ENCODE peak calls at places on chromosomes 3 and 15, in nine cellular contexts. Z is body of pancreas, L is breast epithelium, R is IMR-90, P is uterus, B is K562, D is A549, H is adrenal gland, C is heart left ventricle. O is an unnamed sample.

GRCh38 chr15:69462030-69462492 is 9.4 kb downstream of the RPLP1 start:
- DNase-seq in Z (peak), L (no peak), R (no peak), P (peak), B (no peak), D (no peak), H (peak), C (peak), O (no peak)

GRCh38 chr3:114411811-114412803 is 118.3 kb downstream of the TIGIT start:
- DNase-seq in Z (no peak), L (no peak), R (peak), P (no peak), B (no peak), D (peak), H (peak), C (no peak), O (peak)

GRCh38 chr15:56491110-56491722 is 26.3 kb upstream of the MNS1 start:
- DNase-seq in Z (peak), L (no peak), R (peak), P (peak), B (peak), D (peak), H (peak), C (peak), O (peak)

GRCh38 chr15:78093242-78094020 is 1.1 kb downstream of the SH2D7 start:
- DNase-seq in Z (peak), L (no peak), R (peak), P (peak), B (no peak), D (no peak), H (no peak), C (no peak), O (no peak)

GRCh38 chr15:25712961-25713355 is 150.2 kb downstream of the ATP10A start:
- DNase-seq in Z (no peak), L (no peak), R (no peak), P (no peak), B (no peak), D (no peak), H (no peak), C (no peak), O (no peak)

GRCh38 chr15:72140088-72140487 is 21.9 kb downstream of the SENP8 start:
- DNase-seq in Z (no peak), L (no peak), R (no peak), P (no peak), B (no peak), D (no peak), H (no peak), C (no peak), O (no peak)

GRCh38 chr15:100686725-100687488 is 84.5 kb downstream of the ASB7 start:
- DNase-seq in Z (no peak), L (no peak), R (peak), P (no peak), B (no peak), D (no peak), H (no peak), C (no peak), O (peak)

GRCh38 chr15:88252441-88252840 is 4.1 kb downstream of the NTRK3 start:
- DNase-seq in Z (no peak), L (no peak), R (no peak), P (no peak), B (no peak), D (no peak), H (no peak), C (no peak), O (no peak)

GRCh38 chr3:50671331-50671730 is 3.4 kb upstream of the DOCK3 start:
- DNase-seq in Z (no peak), L (no peak), R (peak), P (no peak), B (no peak), D (peak), H (no peak), C (no peak), O (peak)

GRCh38 chr3:164233951-164234350 is 844.3 kb downstream of the SI start:
- DNase-seq in Z (no peak), L (no peak), R (no peak), P (no peak), B (no peak), D (no peak), H (no peak), C (no peak), O (no peak)

GRCh38 chr15:65211157-65211982 is at the start of gene CILP:
- DNase-seq in Z (no peak), L (no peak), R (peak), P (peak), B (no peak), D (no peak), H (no peak), C (peak), O (no peak)

GRCh38 chr3:111325160-111325707 is 216.8 kb upstream of the CD96 start:
- DNase-seq in Z (no peak), L (no peak), R (peak), P (no peak), B (no peak), D (no peak), H (no peak), C (no peak), O (no peak)

GRCh38 chr3:106160396-106160795 is 291.6 kb upstream of the CBLB start:
- DNase-seq in Z (no peak), L (no peak), R (no peak), P (no peak), B (no peak), D (no peak), H (no peak), C (no peak), O (no peak)

GRCh38 chr15:101520395-101520794 is 30.9 kb upstream of the PCSK6 start:
- DNase-seq in Z (no peak), L (no peak), R (no peak), P (no peak), B (no peak), D (no peak), H (no peak), C (no peak), O (no peak)

GRCh38 chr3:58012302-58012701 is 4.1 kb downstream of the FLNB start:
- DNase-seq in Z (no peak), L (no peak), R (no peak), P (no peak), B (no peak), D (no peak), H (no peak), C (no peak), O (no peak)
- TF ChIP-seq POLR2A in Z (no peak), L (no peak), R (no peak), P (no peak), B (no peak), D (no peak), H (no peak), C (no peak), O (no peak)

DNA sequence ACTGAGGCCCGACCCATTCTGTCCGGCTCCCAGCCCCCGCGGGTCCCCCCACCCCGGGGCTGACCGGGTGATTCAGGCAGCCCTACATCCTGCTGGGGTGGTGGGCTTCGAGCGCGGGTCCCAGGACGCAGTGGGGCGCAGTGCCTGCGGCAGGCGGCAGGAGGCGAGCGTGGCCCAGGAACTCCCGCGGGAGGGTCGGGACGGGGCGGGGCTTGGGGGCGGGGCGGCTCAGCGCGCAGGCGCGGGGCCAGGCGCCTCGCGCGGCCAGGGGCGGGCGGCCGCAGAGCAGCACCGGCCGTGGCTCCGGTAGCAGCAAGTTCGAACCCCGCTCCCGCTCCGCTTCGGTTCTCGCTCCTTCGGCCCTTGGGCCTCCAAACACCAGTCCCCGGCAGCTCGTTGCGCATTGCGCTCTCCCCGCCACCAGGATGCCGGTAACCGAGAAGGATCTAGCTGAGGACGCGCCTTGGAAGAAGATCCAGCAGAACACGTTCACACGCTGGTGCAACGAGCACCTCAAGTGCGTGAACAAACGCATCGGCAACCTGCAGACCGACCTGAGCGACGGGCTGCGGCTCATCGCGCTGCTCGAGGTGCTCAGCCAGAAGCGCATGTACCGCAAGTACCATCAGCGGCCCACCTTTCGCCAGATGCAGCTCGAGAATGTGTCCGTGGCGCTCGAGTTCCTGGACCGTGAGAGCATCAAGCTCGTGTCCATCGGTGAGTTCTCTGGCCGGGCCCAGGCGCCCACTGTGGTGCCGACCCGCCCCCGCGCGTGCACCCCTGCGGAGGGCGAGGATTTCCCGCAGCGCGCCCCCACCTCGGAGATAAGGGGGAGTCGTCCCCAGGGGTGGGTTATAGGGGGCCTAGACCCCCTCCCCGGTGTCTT is at the start of gene FLNB:
- DNase-seq in Z (peak), L (peak), R (peak), P (peak), B (peak), D (peak), H (peak), C (peak), O (peak)
- TF ChIP-seq POLR2A in Z (peak), L (no peak), R (peak), P (peak), B (peak), D (peak), H (peak), C (no peak), O (peak)

GRCh38 chr3:11718582-11719405 is 75.1 kb upstream of the VGLL4 start:
- DNase-seq in Z (peak), L (peak), R (peak), P (peak), B (no peak), D (peak), H (peak), C (peak), O (peak)
- TF ChIP-seq POLR2A in Z (peak), L (no peak), R (no peak), P (no peak), B (no peak), D (peak), H (peak), C (no peak), O (peak)

DNA sequence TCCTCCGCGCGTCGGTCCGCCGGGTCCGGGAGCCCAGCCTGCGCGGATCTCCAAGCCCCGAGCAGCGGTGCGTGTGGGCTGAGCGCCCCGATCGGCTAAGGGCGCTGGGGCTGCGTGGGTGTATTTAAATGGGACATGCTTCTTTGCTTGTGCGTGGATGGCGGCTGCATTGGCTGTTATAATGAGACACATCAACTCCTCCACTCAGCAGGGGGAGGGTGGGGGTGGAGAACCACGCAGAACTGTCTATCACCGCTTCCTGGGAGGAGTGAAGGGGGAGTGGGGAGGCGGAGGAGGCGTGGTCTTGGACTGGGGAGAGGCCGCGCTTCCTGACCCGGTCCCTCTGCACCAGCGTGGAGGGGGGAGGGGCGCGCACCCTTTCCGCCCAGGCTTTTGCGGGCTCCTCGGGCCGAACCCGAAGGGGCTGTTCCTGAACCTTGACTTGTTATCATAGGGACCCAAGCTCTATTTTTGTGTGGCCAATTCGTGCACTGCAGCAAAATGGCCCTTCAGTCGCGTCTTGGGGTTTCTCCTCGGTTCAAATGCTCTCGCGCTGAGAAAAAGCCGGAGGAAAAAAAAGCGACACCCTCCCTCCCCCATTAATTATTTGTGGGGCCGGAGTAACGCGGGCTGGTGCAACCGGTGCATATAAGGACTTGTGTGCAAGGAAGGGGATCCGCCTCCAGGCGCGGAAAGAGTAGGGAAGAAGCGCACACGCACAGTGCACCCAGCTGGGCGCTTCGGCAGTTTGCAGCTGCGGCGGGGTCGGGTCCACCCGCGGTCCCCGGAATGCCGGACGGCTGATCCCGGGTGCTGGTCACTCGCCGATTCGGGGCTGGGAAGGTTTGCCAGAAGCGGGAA is at the start of gene TNIK:
- DNase-seq in Z (peak), L (peak), R (peak), P (peak), B (peak), D (peak), H (peak), C (peak), O (peak)
- TF ChIP-seq POLR2A in Z (peak), L (no peak), R (no peak), P (peak), B (peak), D (no peak), H (peak), C (no peak), O (peak)

DNA sequence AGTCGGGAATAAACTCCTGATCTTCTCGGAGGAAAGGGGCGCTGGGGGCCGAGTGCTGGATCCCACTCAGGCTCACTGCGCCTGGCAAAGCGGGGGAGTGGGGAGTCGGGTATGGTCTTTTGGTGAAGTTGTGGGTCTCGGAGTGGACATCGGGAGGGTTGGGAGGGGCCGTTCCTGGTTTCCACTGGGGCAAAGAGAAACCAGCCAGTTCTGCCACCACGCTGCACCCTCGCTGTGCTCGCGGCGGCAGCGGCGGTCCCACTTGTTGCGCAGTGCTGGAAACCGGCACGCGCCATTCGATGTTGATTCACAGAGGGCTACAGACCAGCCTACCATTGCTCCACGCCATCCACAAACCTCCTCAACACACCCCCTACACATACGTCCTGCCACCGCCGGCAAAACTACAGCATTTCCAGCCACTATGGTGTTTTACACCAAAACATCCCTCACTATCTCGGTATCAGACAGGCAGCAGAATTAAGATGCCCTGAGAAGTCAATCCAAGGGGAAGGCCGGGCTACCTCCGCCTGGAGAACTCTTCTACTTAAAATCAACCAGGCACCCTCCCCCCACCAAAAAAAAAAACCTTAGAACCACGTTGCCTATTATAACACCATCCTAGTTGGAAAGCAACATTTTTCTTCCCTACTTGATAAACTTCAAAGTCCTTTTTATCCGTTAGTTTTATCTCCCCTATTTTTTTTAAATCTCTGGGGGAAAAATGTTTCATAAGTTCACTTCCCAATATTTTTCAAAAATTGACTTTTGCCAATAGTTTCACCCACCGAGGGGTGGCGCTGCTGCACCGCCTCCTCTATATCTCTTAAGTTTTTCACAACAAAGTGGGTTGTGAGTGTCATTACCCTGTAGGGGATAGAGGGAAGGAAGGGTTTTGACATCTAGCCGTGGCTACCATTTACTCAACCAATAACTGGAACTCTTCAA is 3.6 kb downstream of the BCL6 start:
- DNase-seq in Z (peak), L (peak), R (peak), P (peak), B (peak), D (peak), H (peak), C (peak), O (peak)
- TF ChIP-seq POLR2A in Z (peak), L (peak), R (peak), P (no peak), B (no peak), D (no peak), H (peak), C (no peak), O (no peak)

DNA sequence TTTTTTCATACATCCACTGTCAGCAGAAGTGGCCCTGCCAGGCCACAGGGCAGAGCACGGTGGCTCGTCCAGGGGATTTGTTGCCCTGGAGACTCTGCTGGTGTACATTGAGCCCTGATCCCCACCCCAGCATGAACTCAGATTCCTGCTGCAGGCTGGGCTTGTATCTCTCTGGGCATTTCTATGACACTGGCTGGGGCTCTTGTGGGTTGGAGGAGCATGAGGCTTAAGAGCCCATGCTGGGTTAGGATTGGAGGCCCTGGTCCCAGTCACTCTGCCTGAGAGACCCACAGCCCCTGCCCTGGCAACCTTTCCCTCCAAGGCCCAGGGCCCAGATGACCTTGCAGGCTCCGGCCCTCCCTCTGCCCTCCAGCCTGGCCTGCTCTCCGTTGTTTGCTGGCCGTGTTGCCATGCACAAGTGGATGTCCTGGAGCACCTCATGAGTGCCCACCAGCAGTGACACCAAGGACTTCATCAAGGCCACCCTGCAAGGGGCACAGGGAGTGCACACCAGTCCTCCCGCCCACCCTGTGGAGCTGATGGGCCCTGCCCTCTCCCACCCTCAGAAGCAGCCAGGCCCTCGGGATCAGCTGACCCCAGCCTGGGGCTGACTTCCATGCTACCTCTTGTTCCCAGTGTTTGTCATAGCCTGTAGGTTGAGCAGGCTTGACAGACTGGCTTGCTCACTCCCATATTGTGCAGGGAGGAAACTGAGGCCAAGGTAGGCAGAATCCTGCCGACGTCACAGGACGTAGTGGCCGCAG is 58.1 kb downstream of the ZNF445 start:
- DNase-seq in Z (no peak), L (no peak), R (no peak), P (no peak), B (no peak), D (no peak), H (peak), C (no peak), O (no peak)
- TF ChIP-seq POLR2A in Z (no peak), L (no peak), R (no peak), P (no peak), B (no peak), D (no peak), H (no peak), C (no peak), O (no peak)

O was measured in H54.